ENCODE peak calls at places on chromosomes 12 and 14, in four cellular contexts. R is progenitor cell of endocrine pancreas, B is HTR-8/SVneo, Y is DND-41. Z is an unnamed sample.

GRCh38 chr12:77888611-77889010 is 57.9 kb downstream of the NAV3 start:
- DNase-seq in R (no peak), Y (no peak), B (no peak), Z (no peak)

GRCh38 chr14:104113631-104114420 is 24.6 kb upstream of the KIF26A start:
- DNase-seq in B (no peak), Y (no peak), R (no peak), Z (no peak)

GRCh38 chr12:45248095-45248494 is 32.2 kb downstream of the ANO6 start:
- DNase-seq in B (no peak), Y (no peak), R (no peak), Z (no peak)

GRCh38 chr14:75279153-75279738 is 618 bp downstream of the FOS start:
- DNase-seq in Y (no peak), R (no peak), B (no peak), Z (no peak)

GRCh38 chr14:32940066-32940651 is 1.5 kb downstream of the NPAS3 start:
- DNase-seq in Y (no peak), B (no peak), R (no peak), Z (no peak)

GRCh38 chr14:102965282-102965681 is 42.8 kb downstream of the AMN start:
- DNase-seq in Y (no peak), R (no peak), B (no peak), Z (no peak)

GRCh38 chr12:6235906-6236640 is 35.9 kb downstream of the CD9 start:
- DNase-seq in R (no peak), B (no peak), Y (no peak), Z (no peak)

GRCh38 chr12:12613334-12613733 is 1.7 kb downstream of the CREBL2 start:
- DNase-seq in R (no peak), Y (no peak), B (no peak), Z (no peak)

GRCh38 chr12:90301734-90302133 is 593.1 kb upstream of the ATP2B1 start:
- DNase-seq in B (no peak), Y (no peak), R (no peak), Z (no peak)

GRCh38 chr12:121949643-121950397 is 31.4 kb downstream of the CFAP251 start:
- DNase-seq in Y (no peak), B (no peak), R (no peak), Z (no peak)

Z was measured in Jurkat, Clone E6-1.